ENCODE peak calls at places on chromosome 19, in six cellular contexts. A, U, W, F, Q and S are unnamed samples.

GRCh38 chr19:47713046-47714021 is at the start of gene EHD2:
- DNase-seq in A (peak), U (no peak), W (no peak), F (peak), Q (peak), S (no peak)

GRCh38 chr19:35755160-35755549 is 1.7 kb downstream of the HSPB6 start:
- DNase-seq in A (no peak), U (no peak), W (no peak), F (no peak), Q (no peak), S (no peak)

GRCh38 chr19:19429361-19429760 is 23.9 kb downstream of the GATAD2A start:
- DNase-seq in A (no peak), U (no peak), W (no peak), F (no peak), Q (no peak), S (no peak)

GRCh38 chr19:56144396-56144795 is 3.3 kb downstream of the ZNF444 start:
- DNase-seq in A (no peak), U (no peak), W (no peak), F (no peak), Q (no peak), S (no peak)

GRCh38 chr19:18479964-18480723 is 41.7 kb downstream of the ELL start:
- DNase-seq in A (no peak), U (no peak), W (no peak), F (no peak), Q (no peak), S (peak)

GRCh38 chr19:35303357-35303915 is 11.5 kb downstream of the MAG start:
- DNase-seq in A (no peak), U (no peak), W (no peak), F (no peak), Q (no peak), S (no peak)

GRCh38 chr19:52095172-52096014 is at the start of gene ZNF841:
- DNase-seq in A (peak), U (no peak), W (peak), F (peak), Q (peak), S (peak)

GRCh38 chr19:11401808-11402543 is 17.1 kb downstream of the RGL3 start:
- DNase-seq in A (no peak), U (no peak), W (no peak), F (no peak), Q (no peak), S (no peak)

GRCh38 chr19:24078688-24079087 is 8.3 kb upstream of the ZNF254 start:
- DNase-seq in A (no peak), U (no peak), W (no peak), F (no peak), Q (no peak), S (no peak)

GRCh38 chr19:28299649-28300048 is 913.3 kb downstream of the UQCRFS1 start:
- DNase-seq in A (no peak), U (no peak), W (no peak), F (no peak), Q (no peak), S (no peak)

GRCh38 chr19:8487137-8487851 is 15.1 kb downstream of the PRAM1 start:
- DNase-seq in A (peak), U (peak), W (no peak), F (peak), Q (no peak), S (no peak)

GRCh38 chr19:5338661-5339469 is 1.7 kb downstream of the PTPRS start:
- DNase-seq in A (no peak), U (no peak), W (no peak), F (no peak), Q (peak), S (no peak)

GRCh38 chr19:42436006-42436405 is 6.7 kb downstream of the CXCL17 start:
- DNase-seq in A (no peak), U (no peak), W (no peak), F (no peak), Q (no peak), S (no peak)

GRCh38 chr19:34171539-34171876 is 796 bp upstream of the LSM14A start:
- DNase-seq in A (no peak), U (peak), W (peak), F (no peak), Q (no peak), S (no peak)

GRCh38 chr19:5292843-5293606 is 47.6 kb downstream of the PTPRS start:
- DNase-seq in A (peak), U (no peak), W (peak), F (peak), Q (peak), S (no peak)

GRCh38 chr19:33302974-33303790 is 848 bp upstream of the CEBPA start:
- DNase-seq in A (no peak), U (peak), W (peak), F (no peak), Q (peak), S (no peak)

GRCh38 chr19:6738726-6739389 is 622 bp upstream of the TRIP10 start:
- DNase-seq in A (peak), U (no peak), W (no peak), F (no peak), Q (peak), S (no peak)

GRCh38 chr19:17948967-17949930 is 16.4 kb downstream of the CCDC124 start:
- DNase-seq in A (no peak), U (no peak), W (no peak), F (no peak), Q (no peak), S (no peak)

GRCh38 chr19:18674616-18675015 is 8.9 kb upstream of the CRTC1 start:
- DNase-seq in A (no peak), U (no peak), W (peak), F (no peak), Q (no peak), S (no peak)

GRCh38 chr19:55303477-55303876 is 19.7 kb downstream of the BRSK1 start:
- DNase-seq in A (no peak), U (no peak), W (no peak), F (no peak), Q (no peak), S (no peak)

GRCh38 chr19:31498781-31499180 is 149.5 kb upstream of the TSHZ3 start:
- DNase-seq in A (no peak), U (no peak), W (no peak), F (no peak), Q (no peak), S (no peak)

GRCh38 chr19:57537953-57538547 is 10.9 kb downstream of the ZNF549 start:
- DNase-seq in A (no peak), U (no peak), W (no peak), F (no peak), Q (no peak), S (no peak)

GRCh38 chr19:18045307-18046013 is 37.5 kb downstream of the ARRDC2 start:
- DNase-seq in A (no peak), U (no peak), W (no peak), F (no peak), Q (no peak), S (no peak)

GRCh38 chr19:40612831-40613668 is 11.9 kb downstream of the LTBP4 start:
- DNase-seq in A (peak), U (peak), W (no peak), F (peak), Q (peak), S (no peak)

GRCh38 chr19:27392027-27392632 is 1820.8 kb downstream of the UQCRFS1 start:
- DNase-seq in A (no peak), U (no peak), W (no peak), F (no peak), Q (no peak), S (no peak)

GRCh38 chr19:58559275-58560006 is 1.0 kb upstream of the UBE2M start:
- DNase-seq in A (no peak), U (no peak), W (peak), F (peak), Q (peak), S (peak)

GRCh38 chr19:58279925-58280316 is 1.2 kb downstream of the ZNF8 start:
- DNase-seq in A (no peak), U (no peak), W (no peak), F (no peak), Q (no peak), S (no peak)

GRCh38 chr19:944171-944567 is 18.3 kb downstream of the ARID3A start:
- DNase-seq in A (no peak), U (no peak), W (no peak), F (no peak), Q (peak), S (no peak)

GRCh38 chr19:45171211-45171623 is 6.8 kb downstream of the TRAPPC6A start:
- DNase-seq in A (peak), U (peak), W (no peak), F (peak), Q (peak), S (no peak)

GRCh38 chr19:36060430-36060829 is 5.7 kb downstream of the WDR62 start:
- DNase-seq in A (no peak), U (peak), W (peak), F (no peak), Q (peak), S (peak)

GRCh38 chr19:52613299-52613906 is 24.8 kb downstream of the ZNF83 start:
- DNase-seq in A (no peak), U (no peak), W (no peak), F (no peak), Q (no peak), S (no peak)

GRCh38 chr19:35996777-35997176 is 1.8 kb downstream of the SDHAF1 start:
- DNase-seq in A (no peak), U (no peak), W (no peak), F (no peak), Q (no peak), S (no peak)